ENCODE peak calls at places on chromosomes 13 and 19, in four cellular contexts. One of them, this sample, is unnamed.

GRCh38 chr19:16463991-16464575 is 7.7 kb downstream of the EPS15L1 start:
- DNase-seq in H9: no peak
- DNase-seq in H1: no peak
- DNase-seq in mesendoderm: peak
- DNase-seq in this sample: peak

GRCh38 chr13:52921194-52921593 is 72.8 kb upstream of the PCDH8 start:
- DNase-seq in H9: no peak
- DNase-seq in mesendoderm: no peak
- DNase-seq in H1: no peak
- DNase-seq in this sample: no peak

GRCh38 chr19:5232798-5233505 is 107.7 kb downstream of the PTPRS start:
- DNase-seq in H1: no peak
- DNase-seq in H9: no peak
- DNase-seq in mesendoderm: no peak
- DNase-seq in this sample: no peak

GRCh38 chr19:56333506-56333905 is 18.9 kb upstream of the ZSCAN5A start:
- DNase-seq in H9: no peak
- DNase-seq in H1: no peak
- DNase-seq in mesendoderm: peak
- DNase-seq in this sample: peak

GRCh38 chr19:34482380-34483250 is 1.1 kb downstream of the WTIP start:
- DNase-seq in H1: no peak
- DNase-seq in H9: no peak
- DNase-seq in mesendoderm: peak
- DNase-seq in this sample: peak

GRCh38 chr13:39415403-39415802 is 187.6 kb downstream of the LHFPL6 start:
- DNase-seq in H9: peak
- DNase-seq in H1: no peak
- DNase-seq in mesendoderm: peak
- DNase-seq in this sample: peak

GRCh38 chr13:32581177-32581786 is 5.0 kb upstream of the PDS5B start:
- DNase-seq in H9: no peak
- DNase-seq in mesendoderm: no peak
- DNase-seq in H1: no peak
- DNase-seq in this sample: peak

GRCh38 chr19:5247957-5248705 is 92.5 kb downstream of the PTPRS start:
- DNase-seq in H9: no peak
- DNase-seq in H1: no peak
- DNase-seq in mesendoderm: no peak
- DNase-seq in this sample: no peak

GRCh38 chr19:35741216-35741541 is 1.1 kb downstream of the IGFLR1 start:
- DNase-seq in H9: no peak
- DNase-seq in H1: no peak
- DNase-seq in mesendoderm: no peak
- DNase-seq in this sample: no peak
- H3K23ac ChIP-seq in H9: no peak
- H3K23ac ChIP-seq in H1: no peak
- H3K23ac ChIP-seq in mesendoderm: no peak
- H3K23ac ChIP-seq in this sample: no peak

GRCh38 chr19:32607479-32607878 is 26.5 kb downstream of the PDCD5 start:
- DNase-seq in mesendoderm: no peak
- DNase-seq in H9: no peak
- DNase-seq in H1: no peak
- DNase-seq in this sample: no peak
- H3K56ac ChIP-seq in mesendoderm: no peak
- H3K56ac ChIP-seq in H9: no peak
- H3K56ac ChIP-seq in H1: no peak
- H3K56ac ChIP-seq in this sample: no peak

GRCh38 chr19:2983351-2984195 is 6.2 kb downstream of the TLE6 start:
- DNase-seq in H9: peak
- DNase-seq in mesendoderm: peak
- DNase-seq in H1: peak
- DNase-seq in this sample: peak
- H3K4ac ChIP-seq in H9: no peak
- H3K4ac ChIP-seq in mesendoderm: no peak
- H3K4ac ChIP-seq in H1: no peak
- H3K4ac ChIP-seq in this sample: peak

GRCh38 chr19:17886515-17886914 is 14.8 kb downstream of the SLC5A5 start:
- DNase-seq in H9: no peak
- DNase-seq in mesendoderm: no peak
- DNase-seq in H1: no peak
- DNase-seq in this sample: no peak

GRCh38 chr19:17883627-17884413 is 12.1 kb downstream of the SLC5A5 start:
- DNase-seq in H9: peak
- DNase-seq in mesendoderm: no peak
- DNase-seq in H1: no peak
- DNase-seq in this sample: no peak

GRCh38 chr19:17893766-17894165 is 22.0 kb downstream of the SLC5A5 start:
- DNase-seq in mesendoderm: no peak
- DNase-seq in H9: no peak
- DNase-seq in H1: no peak
- DNase-seq in this sample: no peak

GRCh38 chr19:17889609-17890214 is 18.0 kb downstream of the SLC5A5 start:
- DNase-seq in H9: peak
- DNase-seq in mesendoderm: peak
- DNase-seq in H1: no peak
- DNase-seq in this sample: peak

DNA sequence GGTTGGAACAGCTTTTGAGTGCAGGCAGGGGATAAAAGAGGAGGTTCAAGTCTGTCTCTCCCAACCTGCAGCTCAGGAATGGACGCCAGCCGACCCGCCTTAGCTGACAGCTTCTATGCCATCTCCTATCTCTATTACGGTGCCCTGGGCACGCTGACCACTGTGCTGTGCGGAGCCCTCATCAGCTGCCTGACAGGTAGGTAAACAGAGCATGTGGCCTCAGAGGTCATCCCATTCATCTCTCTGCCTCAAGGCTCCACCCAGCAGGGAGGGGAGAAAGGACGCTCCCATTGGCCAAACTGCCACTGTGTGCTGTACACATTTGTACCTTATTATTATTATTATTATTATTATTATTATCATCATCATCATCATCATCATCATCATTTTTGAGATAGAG is 16.5 kb downstream of the SLC5A5 start:
- DNase-seq in mesendoderm: no peak
- DNase-seq in H9: no peak
- DNase-seq in H1: no peak
- DNase-seq in this sample: no peak
- H3K23ac ChIP-seq in mesendoderm: no peak
- H3K23ac ChIP-seq in H9: no peak
- H3K23ac ChIP-seq in H1: no peak
- H3K23ac ChIP-seq in this sample: no peak

GRCh38 chr19:28614634-28615545 is 598.1 kb downstream of the UQCRFS1 start:
- DNase-seq in H1: no peak
- DNase-seq in H9: no peak
- DNase-seq in mesendoderm: no peak
- DNase-seq in this sample: no peak
- H3K56ac ChIP-seq in H1: no peak
- H3K56ac ChIP-seq in H9: no peak
- H3K56ac ChIP-seq in mesendoderm: no peak
- H3K56ac ChIP-seq in this sample: no peak

GRCh38 chr19:46788968-46789338 is 559 bp upstream of the SLC1A5 start:
- DNase-seq in H1: no peak
- DNase-seq in H9: no peak
- DNase-seq in mesendoderm: no peak
- DNase-seq in this sample: no peak

GRCh38 chr19:46787040-46787330 is 1.4 kb downstream of the SLC1A5 start:
- DNase-seq in H1: no peak
- DNase-seq in H9: no peak
- DNase-seq in mesendoderm: no peak
- DNase-seq in this sample: no peak

GRCh38 chr19:46787331-46788100 is 878 bp downstream of the SLC1A5 start:
- DNase-seq in mesendoderm: peak
- DNase-seq in H1: no peak
- DNase-seq in H9: peak
- DNase-seq in this sample: peak

GRCh38 chr19:46789371-46789770 is 977 bp upstream of the SLC1A5 start:
- DNase-seq in H9: no peak
- DNase-seq in H1: no peak
- DNase-seq in mesendoderm: no peak
- DNase-seq in this sample: no peak

GRCh38 chr19:46788101-46788967 is at the start of gene SLC1A5:
- DNase-seq in H9: peak
- DNase-seq in mesendoderm: peak
- DNase-seq in H1: peak
- DNase-seq in this sample: peak
- H3K4ac ChIP-seq in H9: no peak
- H3K4ac ChIP-seq in mesendoderm: peak
- H3K4ac ChIP-seq in H1: peak
- H3K4ac ChIP-seq in this sample: peak

GRCh38 chr19:3626473-3627350 is at the start of gene CACTIN:
- DNase-seq in mesendoderm: peak
- DNase-seq in H9: peak
- DNase-seq in H1: peak
- DNase-seq in this sample: peak
- H3K23ac ChIP-seq in mesendoderm: no peak
- H3K23ac ChIP-seq in H9: no peak
- H3K23ac ChIP-seq in H1: no peak
- H3K23ac ChIP-seq in this sample: peak

DNA sequence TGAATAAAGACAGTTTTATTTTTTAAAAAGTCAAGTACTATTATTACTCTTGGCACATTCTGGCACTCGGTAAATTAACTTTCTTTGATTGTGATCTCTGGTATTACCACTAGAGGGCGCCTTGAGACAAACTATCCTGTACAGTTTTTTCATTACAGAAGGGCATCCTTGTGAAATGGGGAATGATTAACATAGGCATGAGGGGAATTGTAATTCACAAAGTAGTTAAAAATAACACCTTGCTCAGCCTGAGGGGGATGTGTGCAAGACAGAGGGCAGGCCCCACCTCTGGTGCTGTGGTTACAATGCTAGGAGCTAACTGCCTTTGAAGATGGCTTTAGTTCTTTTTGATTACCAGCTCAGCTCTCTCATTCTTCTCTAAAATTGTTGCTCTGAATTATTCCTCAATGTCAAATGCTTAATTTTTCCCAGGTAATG is 24.2 kb upstream of the C1QTNF9B start:
- DNase-seq in H1: peak
- DNase-seq in mesendoderm: peak
- DNase-seq in H9: peak
- DNase-seq in this sample: peak
- H3K56ac ChIP-seq in H1: no peak
- H3K56ac ChIP-seq in mesendoderm: no peak
- H3K56ac ChIP-seq in H9: no peak
- H3K56ac ChIP-seq in this sample: no peak

GRCh38 chr19:21833733-21834132 is 2.2 kb downstream of the ZNF43 start:
- DNase-seq in H9: no peak
- DNase-seq in H1: no peak
- DNase-seq in mesendoderm: no peak
- DNase-seq in this sample: no peak

GRCh38 chr19:21838646-21839045 is 2.7 kb upstream of the ZNF43 start:
- DNase-seq in mesendoderm: peak
- DNase-seq in H1: no peak
- DNase-seq in H9: no peak
- DNase-seq in this sample: peak

GRCh38 chr19:21839966-21840365 is 4.0 kb upstream of the ZNF43 start:
- DNase-seq in H1: no peak
- DNase-seq in mesendoderm: no peak
- DNase-seq in H9: no peak
- DNase-seq in this sample: no peak

GRCh38 chr19:21835429-21835809 is 563 bp downstream of the ZNF43 start:
- DNase-seq in H1: no peak
- DNase-seq in mesendoderm: no peak
- DNase-seq in H9: no peak
- DNase-seq in this sample: no peak

GRCh38 chr19:21835810-21836444 is at the start of gene ZNF43:
- DNase-seq in H9: peak
- DNase-seq in mesendoderm: peak
- DNase-seq in H1: peak
- DNase-seq in this sample: peak
- H3K4ac ChIP-seq in H9: no peak
- H3K4ac ChIP-seq in mesendoderm: peak
- H3K4ac ChIP-seq in H1: no peak
- H3K4ac ChIP-seq in this sample: peak

GRCh38 chr19:32580901-32581703 is at the start of gene PDCD5:
- DNase-seq in H1: peak
- DNase-seq in mesendoderm: peak
- DNase-seq in H9: peak
- DNase-seq in this sample: peak

GRCh38 chr19:32576790-32577189 is 4.2 kb upstream of the PDCD5 start:
- DNase-seq in mesendoderm: no peak
- DNase-seq in H1: no peak
- DNase-seq in H9: no peak
- DNase-seq in this sample: no peak

GRCh38 chr19:32580353-32580900 is 563 bp upstream of the PDCD5 start:
- DNase-seq in H1: no peak
- DNase-seq in H9: peak
- DNase-seq in mesendoderm: no peak
- DNase-seq in this sample: no peak

GRCh38 chr19:32581704-32582164 is 744 bp downstream of the PDCD5 start:
- DNase-seq in H1: no peak
- DNase-seq in mesendoderm: peak
- DNase-seq in H9: peak
- DNase-seq in this sample: peak
- H3K23ac ChIP-seq in H1: no peak
- H3K23ac ChIP-seq in mesendoderm: peak
- H3K23ac ChIP-seq in H9: no peak
- H3K23ac ChIP-seq in this sample: peak

This sample was measured in IMR-90.